ENCODE peak calls at places on chromosomes 16 and 17, in seven cellular contexts. S is PC-9, V is Caco-2, H is MM.1S, X is mesendoderm, I is heart left ventricle, Z is Peyer's patch. P is an unnamed sample.
A peak's percentile ranks its signal among the peaks of the same experiment; 100 is the strongest.

GRCh38 chr16:81632392-81633146 is 146.5 kb upstream of the PLCG2 start:
- DNase-seq in X (no peak), Z (no peak), H (no peak), I (no peak), S (peak; percentile 79), V (no peak), P (no peak)

GRCh38 chr16:13378151-13378550 is 476.8 kb downstream of the SHISA9 start:
- DNase-seq in X (no peak), S (peak; percentile 23), I (no peak), Z (no peak), H (no peak), V (no peak), P (no peak)

GRCh38 chr17:4607773-4608187 is 23.5 kb downstream of the SMTNL2 start:
- DNase-seq in Z (no peak), I (peak; percentile 91), V (no peak), X (no peak), S (no peak), H (no peak), P (peak; percentile 67)

GRCh38 chr17:34400301-34400931 is 37.4 kb upstream of the CCL1 start:
- DNase-seq in S (no peak), I (no peak), V (no peak), X (no peak), Z (no peak), H (no peak), P (no peak)

GRCh38 chr16:79282806-79283205 is 317.7 kb downstream of the MAF start:
- DNase-seq in X (no peak), H (no peak), S (no peak), I (no peak), V (no peak), Z (no peak), P (no peak)

GRCh38 chr17:45284176-45285140 is 22.6 kb upstream of the SPATA32 start:
- DNase-seq in S (no peak), H (peak; percentile 19), X (peak; percentile 28), V (no peak), I (peak; percentile 90), Z (no peak), P (no peak)

GRCh38 chr17:61536417-61536955 is 54.5 kb downstream of the NACA2 start:
- DNase-seq in S (no peak), H (no peak), I (no peak), X (no peak), Z (no peak), V (no peak), P (no peak)

GRCh38 chr17:42361781-42362186 is 26.5 kb downstream of the STAT3 start:
- DNase-seq in H (no peak), S (no peak), V (no peak), X (peak; percentile 54), Z (no peak), I (no peak), P (no peak)

GRCh38 chr17:40452074-40452787 is 9.0 kb downstream of the IGFBP4 start:
- DNase-seq in V (no peak), Z (peak; percentile 53), S (no peak), H (no peak), X (no peak), I (peak; percentile 57), P (no peak)

GRCh38 chr16:64738321-64738960 is 383.4 kb downstream of the CDH11 start:
- DNase-seq in I (no peak), V (no peak), S (no peak), X (no peak), Z (no peak), H (no peak), P (peak; percentile 75)

GRCh38 chr17:1147664-1148063 is 32.1 kb downstream of the ABR start:
- DNase-seq in Z (peak; percentile 72), S (peak; percentile 80), H (peak; percentile 26), X (peak; percentile 91), V (peak; percentile 74), I (peak; percentile 50), P (peak; percentile 54)

GRCh38 chr17:62164712-62165377 is 99.8 kb upstream of the MED13 start:
- DNase-seq in I (no peak), H (no peak), S (no peak), V (no peak), Z (no peak), X (no peak), P (no peak)

GRCh38 chr17:2055494-2056220 is 754 bp downstream of the HIC1 start:
- DNase-seq in S (no peak), V (no peak), X (no peak), Z (peak; percentile 61), H (no peak), I (peak; percentile 63), P (peak; percentile 70)

GRCh38 chr16:56506941-56507340 is 12.9 kb downstream of the BBS2 start:
- DNase-seq in X (no peak), I (no peak), S (no peak), V (no peak), H (no peak), Z (no peak), P (no peak)

GRCh38 chr17:19022747-19023146 is 18.2 kb upstream of the FAM83G start:
- DNase-seq in I (peak; percentile 18), H (no peak), Z (no peak), S (no peak), X (no peak), V (no peak), P (no peak)

GRCh38 chr16:1443980-1444729 is at the start of gene CCDC154:
- DNase-seq in V (no peak), I (no peak), Z (no peak), X (no peak), S (no peak), H (no peak), P (no peak)

GRCh38 chr17:77887464-77888241 is 70.8 kb upstream of the TNRC6C start:
- DNase-seq in X (peak; percentile 29), H (no peak), V (peak; percentile 69), Z (peak; percentile 62), I (peak; percentile 91), S (no peak), P (peak; percentile 87)

GRCh38 chr17:57902800-57903759 is 52.1 kb downstream of the CUEDC1 start:
- DNase-seq in X (no peak), I (peak; percentile 92), H (peak; percentile 86), S (peak; percentile 87), Z (peak; percentile 83), V (peak; percentile 92), P (peak; percentile 82)

GRCh38 chr17:49482144-49482817 is 12.8 kb upstream of the NGFR start:
- DNase-seq in I (no peak), V (no peak), H (no peak), S (no peak), Z (no peak), X (no peak), P (no peak)

GRCh38 chr17:5283531-5284315 is 1.6 kb downstream of the RABEP1 start:
- DNase-seq in H (no peak), Z (no peak), V (no peak), S (peak; percentile 46), I (no peak), X (peak; percentile 23), P (peak; percentile 9)

GRCh38 chr16:75379911-75380847 is 53.1 kb downstream of the CFDP1 start:
- DNase-seq in I (no peak), Z (no peak), X (no peak), V (no peak), S (no peak), H (peak; percentile 56), P (no peak)

GRCh38 chr16:68227183-68227793 is 8.6 kb downstream of the ESRP2 start:
- DNase-seq in S (no peak), H (peak; percentile 67), X (no peak), I (no peak), V (no peak), Z (no peak), P (no peak)

GRCh38 chr16:31480851-31481250 is 2.1 kb upstream of the SLC5A2 start:
- DNase-seq in S (no peak), Z (peak; percentile 81), V (no peak), X (no peak), H (no peak), I (peak; percentile 58), P (peak; percentile 44)

GRCh38 chr16:54432481-54433229 is 146.1 kb upstream of the IRX3 start:
- DNase-seq in X (no peak), S (no peak), H (no peak), I (no peak), V (no peak), Z (no peak), P (no peak)

GRCh38 chr17:32015245-32016013 is 8.2 kb downstream of the LRRC37B start:
- DNase-seq in I (no peak), H (no peak), X (no peak), V (no peak), S (peak; percentile 47), Z (no peak), P (no peak)

GRCh38 chr17:61809816-61810392 is 53.4 kb downstream of the BRIP1 start:
- DNase-seq in V (no peak), X (no peak), S (no peak), H (no peak), Z (no peak), I (no peak), P (peak; percentile 78)

GRCh38 chr16:50837324-50837723 is 95.4 kb downstream of the CYLD start:
- DNase-seq in S (no peak), X (no peak), V (no peak), I (no peak), Z (no peak), H (no peak), P (no peak)

GRCh38 chr16:85571563-85571812 is 41.6 kb upstream of the GSE1 start:
- DNase-seq in X (no peak), S (no peak), H (peak; percentile 6), V (no peak), I (no peak), Z (no peak), P (no peak)
- H3K4me1 ChIP-seq in X (peaks cover 27% of the 10 kb centered on the region), S (peaks cover 28% of the 10 kb centered on the region), H (peaks cover 28% of the 10 kb centered on the region), V (peaks cover 5% of the 10 kb centered on the region), I (peaks cover 45% of the 10 kb centered on the region), Z (peaks cover 72% of the 10 kb centered on the region), P (peaks cover 63% of the 10 kb centered on the region)

GRCh38 chr17:35998018-35998545 is 3.3 kb downstream of the CCL15 start:
- DNase-seq in I (no peak), V (no peak), Z (no peak), S (no peak), X (no peak), H (peak; percentile 56), P (no peak)
- H3K27me3 ChIP-seq in I (no peaks in the 10 kb centered on the region), V (no peaks in the 10 kb centered on the region), Z (no peaks in the 10 kb centered on the region), S (peaks cover 49% of the 10 kb centered on the region), X (no peaks in the 10 kb centered on the region), H (no peaks in the 10 kb centered on the region), P (no peaks in the 10 kb centered on the region)

GRCh38 chr16:2513405-2514332 is at the start of gene ATP6V0C:
- DNase-seq in S (peak; percentile 96), Z (peak; percentile 97), I (peak; percentile 96), X (peak; percentile 93), V (peak; percentile 94), H (peak; percentile 95), P (peak; percentile 96)
- H3K4me1 ChIP-seq in S (peaks cover 22% of the 10 kb centered on the region), Z (peaks cover 60% of the 10 kb centered on the region), I (peaks cover 45% of the 10 kb centered on the region), X (peaks cover 2% of the 10 kb centered on the region), V (peaks cover 17% of the 10 kb centered on the region), H (peaks cover 13% of the 10 kb centered on the region), P (peaks cover 25% of the 10 kb centered on the region)

GRCh38 chr17:16013943-16014407 is 14.4 kb downstream of the TTC19 start:
- DNase-seq in Z (no peak), H (no peak), X (peak; percentile 45), V (no peak), S (no peak), I (no peak), P (peak; percentile 29)
- H3K27me3 ChIP-seq in Z (no peaks in the 10 kb centered on the region), H (no peaks in the 10 kb centered on the region), X (no peaks in the 10 kb centered on the region), V (no peaks in the 10 kb centered on the region), S (no peaks in the 10 kb centered on the region), I (no peaks in the 10 kb centered on the region), P (no peaks in the 10 kb centered on the region)

P was measured in cardiac muscle cell.